ENCODE peak calls at places on chromosome 1, in five cellular contexts. One of them, this sample, is unnamed.

GRCh38 chr1:151294748-151295462 is 12.8 kb downstream of the ZNF687 start:
- DNase-seq in IMR-90: no peak
- DNase-seq in lower leg skin: no peak
- DNase-seq in B cell: no peak
- DNase-seq in pancreas: no peak
- DNase-seq in this sample: no peak

GRCh38 chr1:108708726-108709660 is 3.7 kb upstream of the FNDC7 start:
- DNase-seq in IMR-90: no peak
- DNase-seq in lower leg skin: no peak
- DNase-seq in B cell: peak
- DNase-seq in pancreas: no peak
- DNase-seq in this sample: peak

GRCh38 chr1:40508375-40509341 is at the start of gene EXO5:
- DNase-seq in IMR-90: peak
- DNase-seq in lower leg skin: peak
- DNase-seq in B cell: peak
- DNase-seq in pancreas: peak
- DNase-seq in this sample: peak

GRCh38 chr1:7526196-7526866 is 244.8 kb upstream of the VAMP3 start:
- DNase-seq in IMR-90: no peak
- DNase-seq in lower leg skin: no peak
- DNase-seq in B cell: no peak
- DNase-seq in pancreas: peak
- DNase-seq in this sample: no peak

GRCh38 chr1:168719306-168720111 is 9.5 kb downstream of the DPT start:
- DNase-seq in IMR-90: no peak
- DNase-seq in lower leg skin: no peak
- DNase-seq in B cell: no peak
- DNase-seq in pancreas: no peak
- DNase-seq in this sample: peak

GRCh38 chr1:78664763-78665162 is 15.1 kb downstream of the IFI44 start:
- DNase-seq in IMR-90: peak
- DNase-seq in lower leg skin: no peak
- DNase-seq in B cell: no peak
- DNase-seq in pancreas: no peak
- DNase-seq in this sample: no peak

GRCh38 chr1:179881642-179882252 is 338 bp upstream of the TOR1AIP1 start:
- DNase-seq in IMR-90: peak
- DNase-seq in lower leg skin: peak
- DNase-seq in B cell: no peak
- DNase-seq in pancreas: no peak
- DNase-seq in this sample: no peak

GRCh38 chr1:203480084-203480483 is 4.5 kb downstream of the PRELP start:
- DNase-seq in IMR-90: peak
- DNase-seq in lower leg skin: no peak
- DNase-seq in B cell: no peak
- DNase-seq in pancreas: no peak
- DNase-seq in this sample: no peak

DNA sequence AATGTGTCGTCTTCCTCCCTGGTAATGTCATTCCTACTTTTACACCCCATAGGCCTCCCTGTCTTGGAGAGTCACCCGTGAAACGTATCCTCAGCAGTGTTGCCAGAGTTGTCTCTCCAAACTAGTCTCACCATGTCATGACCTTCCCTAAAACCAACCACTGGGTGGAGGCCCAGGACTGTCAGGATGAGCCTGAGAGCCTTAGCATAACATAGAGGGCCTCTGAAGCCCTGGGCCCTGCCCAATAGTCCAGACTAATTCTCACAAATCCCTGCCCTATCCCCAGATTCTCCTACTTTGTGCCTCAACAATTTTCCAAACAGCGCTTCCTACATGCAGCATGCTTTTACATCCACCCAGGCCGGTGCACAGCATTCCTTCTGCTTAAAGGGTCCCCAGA is 29.3 kb upstream of the HSD3B1 start:
- DNase-seq in IMR-90: no peak
- DNase-seq in lower leg skin: no peak
- DNase-seq in B cell: no peak
- DNase-seq in pancreas: no peak
- DNase-seq in this sample: no peak
- TF ChIP-seq CTCF in IMR-90: no peak
- TF ChIP-seq CTCF in lower leg skin: no peak
- TF ChIP-seq CTCF in B cell: no peak
- TF ChIP-seq CTCF in pancreas: no peak
- TF ChIP-seq CTCF in this sample: no peak

DNA sequence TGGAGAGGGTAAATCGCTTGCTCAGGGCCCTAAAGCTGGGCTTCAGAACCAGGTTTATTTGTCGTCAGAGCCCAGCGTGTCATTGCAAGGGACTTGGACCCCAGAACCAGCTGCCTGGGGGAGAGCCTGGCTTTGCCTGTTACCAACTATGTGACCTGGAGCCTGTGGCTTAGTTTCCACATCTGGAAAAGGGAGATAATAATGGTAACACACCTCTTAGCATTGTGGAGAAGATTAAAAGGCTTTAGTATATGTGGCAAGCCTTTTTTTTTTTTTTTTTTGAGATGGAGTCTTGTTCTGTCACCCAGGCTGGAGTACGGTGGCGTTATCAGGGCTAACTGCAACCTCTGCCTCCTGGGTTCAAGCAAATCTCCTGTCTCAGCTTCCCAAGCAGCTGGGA is 12.5 kb downstream of the CD52 start:
- DNase-seq in IMR-90: no peak
- DNase-seq in lower leg skin: no peak
- DNase-seq in B cell: no peak
- DNase-seq in pancreas: no peak
- DNase-seq in this sample: no peak
- TF ChIP-seq CTCF in IMR-90: no peak
- TF ChIP-seq CTCF in lower leg skin: no peak
- TF ChIP-seq CTCF in B cell: no peak
- TF ChIP-seq CTCF in pancreas: no peak
- TF ChIP-seq CTCF in this sample: no peak

DNA sequence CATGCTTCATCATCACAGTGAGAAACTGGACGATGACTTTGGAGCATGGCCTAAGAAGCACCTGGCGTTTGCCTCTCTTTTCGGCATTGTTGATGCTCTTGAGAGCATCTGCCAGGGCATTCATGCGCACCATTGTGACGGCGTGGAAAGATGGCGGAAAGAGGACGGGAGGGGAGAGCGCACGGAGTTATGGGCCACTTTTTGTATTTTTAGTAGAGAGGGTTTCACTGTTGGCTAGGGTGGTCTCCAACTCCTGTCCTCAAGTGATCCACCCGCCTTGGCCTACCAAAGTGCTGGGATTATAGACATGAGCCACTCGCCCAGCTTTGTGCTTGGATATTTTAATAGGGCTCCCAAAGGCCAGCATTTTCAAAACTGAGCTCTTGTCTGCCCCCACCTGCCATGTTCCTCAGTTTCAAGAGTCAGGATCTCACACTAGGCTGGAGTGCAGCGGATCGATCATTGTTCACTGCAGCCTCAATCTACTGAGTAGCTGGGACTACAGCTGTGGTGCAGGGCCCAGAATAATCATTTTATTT is 5.3 kb downstream of the RPS8 start:
- DNase-seq in IMR-90: no peak
- DNase-seq in lower leg skin: no peak
- DNase-seq in B cell: no peak
- DNase-seq in pancreas: peak
- DNase-seq in this sample: no peak
- TF ChIP-seq CTCF in IMR-90: no peak
- TF ChIP-seq CTCF in lower leg skin: no peak
- TF ChIP-seq CTCF in B cell: no peak
- TF ChIP-seq CTCF in pancreas: no peak
- TF ChIP-seq CTCF in this sample: no peak

DNA sequence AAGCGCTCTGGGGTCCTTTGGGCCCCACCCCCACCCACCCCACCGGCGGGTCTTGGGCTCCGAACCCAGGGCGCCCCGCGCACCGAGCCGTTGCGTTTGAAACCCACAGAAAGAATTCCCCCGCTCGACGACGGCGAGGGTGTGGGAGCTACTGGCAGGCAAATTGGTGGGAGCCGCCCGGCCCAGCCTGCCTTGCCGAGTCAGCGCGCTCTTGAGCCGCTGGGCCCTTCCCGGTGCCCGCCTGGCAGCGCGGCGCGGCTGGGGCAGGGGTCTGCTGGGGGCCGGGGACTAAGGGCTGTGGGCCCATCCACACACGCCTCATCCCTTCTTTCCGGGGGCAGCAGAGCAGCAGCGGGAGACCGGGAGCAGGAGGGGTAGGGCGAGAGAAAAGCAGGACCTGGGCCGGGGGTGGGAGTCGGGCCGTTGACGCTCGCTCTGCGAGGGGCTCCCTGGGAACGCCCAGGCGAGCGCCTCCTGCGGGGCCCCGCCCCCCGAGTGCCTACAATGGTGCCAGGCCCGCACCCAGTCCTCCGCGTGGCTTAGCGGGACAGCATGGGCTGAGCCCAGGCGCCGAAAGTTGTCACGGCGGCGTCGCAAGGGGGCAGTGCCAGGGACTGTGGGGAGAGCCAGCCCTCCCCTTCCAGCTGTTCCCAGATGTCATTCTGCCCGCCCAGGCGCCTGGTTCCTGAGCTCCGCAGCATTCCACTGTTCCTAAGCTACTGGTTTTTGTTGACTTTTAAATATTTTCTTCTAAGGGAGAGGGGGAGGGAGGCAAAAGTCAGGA is at the start of gene C1orf94:
- DNase-seq in IMR-90: no peak
- DNase-seq in lower leg skin: no peak
- DNase-seq in B cell: no peak
- DNase-seq in pancreas: no peak
- DNase-seq in this sample: no peak
- TF ChIP-seq CTCF in IMR-90: no peak
- TF ChIP-seq CTCF in lower leg skin: no peak
- TF ChIP-seq CTCF in B cell: no peak
- TF ChIP-seq CTCF in pancreas: no peak
- TF ChIP-seq CTCF in this sample: no peak

DNA sequence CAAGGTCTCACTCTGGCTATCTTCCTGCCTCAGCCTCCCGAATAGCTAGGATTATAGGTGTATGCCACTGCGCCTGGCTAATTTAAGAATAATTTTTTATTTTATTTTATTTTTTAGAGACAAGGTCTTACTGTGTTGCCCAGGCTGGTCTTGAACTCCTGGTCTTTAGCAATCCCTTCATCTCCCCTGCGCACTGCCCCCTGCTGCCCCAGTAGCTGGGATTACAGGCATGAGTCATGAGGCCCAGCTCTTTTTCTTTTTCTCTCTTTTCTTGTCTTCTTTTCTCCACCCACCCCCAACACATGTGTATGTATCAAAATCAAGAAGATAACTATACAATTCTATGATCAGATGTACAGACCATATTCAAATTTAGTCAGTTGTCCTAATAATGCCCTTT is 87.2 kb downstream of the PEX14 start:
- DNase-seq in IMR-90: no peak
- DNase-seq in lower leg skin: no peak
- DNase-seq in B cell: no peak
- DNase-seq in pancreas: no peak
- DNase-seq in this sample: no peak
- TF ChIP-seq CTCF in IMR-90: peak
- TF ChIP-seq CTCF in lower leg skin: no peak
- TF ChIP-seq CTCF in B cell: no peak
- TF ChIP-seq CTCF in pancreas: no peak
- TF ChIP-seq CTCF in this sample: no peak

GRCh38 chr1:110893908-110894490 is 21.1 kb downstream of the CD53 start:
- DNase-seq in IMR-90: no peak
- DNase-seq in lower leg skin: no peak
- DNase-seq in B cell: no peak
- DNase-seq in pancreas: no peak
- DNase-seq in this sample: no peak
- TF ChIP-seq CTCF in IMR-90: no peak
- TF ChIP-seq CTCF in lower leg skin: no peak
- TF ChIP-seq CTCF in B cell: no peak
- TF ChIP-seq CTCF in pancreas: no peak
- TF ChIP-seq CTCF in this sample: no peak

GRCh38 chr1:240967070-240967724 is 355.2 kb upstream of the GREM2 start:
- DNase-seq in IMR-90: peak
- DNase-seq in lower leg skin: no peak
- DNase-seq in B cell: no peak
- DNase-seq in pancreas: no peak
- DNase-seq in this sample: no peak
- TF ChIP-seq CTCF in IMR-90: peak
- TF ChIP-seq CTCF in lower leg skin: no peak
- TF ChIP-seq CTCF in B cell: no peak
- TF ChIP-seq CTCF in pancreas: no peak
- TF ChIP-seq CTCF in this sample: no peak

DNA sequence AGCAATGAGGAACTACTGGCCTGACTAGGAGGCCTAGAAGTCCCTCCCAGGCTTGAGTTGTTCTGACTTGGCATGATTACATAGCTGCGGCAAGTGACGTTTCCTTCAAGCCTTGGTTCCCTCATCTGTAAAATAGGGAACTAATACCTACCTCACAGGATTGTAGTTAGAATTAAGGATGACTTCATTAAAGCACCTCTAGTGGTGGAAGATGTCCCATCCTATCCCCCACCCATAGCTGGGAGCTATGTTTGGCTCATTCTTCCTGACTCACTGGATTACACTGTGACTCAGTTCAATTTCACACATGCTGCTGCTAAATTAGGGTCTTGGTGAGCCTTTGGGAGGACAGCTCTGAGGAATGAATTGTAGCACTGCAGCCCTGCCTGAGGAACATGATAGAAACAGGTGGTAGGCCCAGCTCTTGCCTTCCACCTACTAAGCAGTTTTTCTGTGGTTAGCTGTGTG is 6.0 kb upstream of the SHISA4 start:
- DNase-seq in IMR-90: peak
- DNase-seq in lower leg skin: peak
- DNase-seq in B cell: peak
- DNase-seq in pancreas: no peak
- DNase-seq in this sample: peak
- TF ChIP-seq CTCF in IMR-90: peak
- TF ChIP-seq CTCF in lower leg skin: no peak
- TF ChIP-seq CTCF in B cell: peak
- TF ChIP-seq CTCF in pancreas: no peak
- TF ChIP-seq CTCF in this sample: no peak

GRCh38 chr1:25590096-25590824 is 26.3 kb upstream of the MAN1C1 start:
- DNase-seq in IMR-90: peak
- DNase-seq in lower leg skin: no peak
- DNase-seq in B cell: no peak
- DNase-seq in pancreas: no peak
- DNase-seq in this sample: no peak
- TF ChIP-seq CTCF in IMR-90: peak
- TF ChIP-seq CTCF in lower leg skin: no peak
- TF ChIP-seq CTCF in B cell: no peak
- TF ChIP-seq CTCF in pancreas: no peak
- TF ChIP-seq CTCF in this sample: no peak

GRCh38 chr1:59446257-59446901 is 149.5 kb downstream of the FGGY start:
- DNase-seq in IMR-90: peak
- DNase-seq in lower leg skin: no peak
- DNase-seq in B cell: no peak
- DNase-seq in pancreas: no peak
- DNase-seq in this sample: no peak

GRCh38 chr1:59444520-59444919 is 147.6 kb downstream of the FGGY start:
- DNase-seq in IMR-90: no peak
- DNase-seq in lower leg skin: no peak
- DNase-seq in B cell: no peak
- DNase-seq in pancreas: no peak
- DNase-seq in this sample: no peak

GRCh38 chr1:59445040-59445439 is 148.1 kb downstream of the FGGY start:
- DNase-seq in IMR-90: no peak
- DNase-seq in lower leg skin: no peak
- DNase-seq in B cell: no peak
- DNase-seq in pancreas: no peak
- DNase-seq in this sample: no peak

GRCh38 chr1:59443355-59443754 is 146.5 kb downstream of the FGGY start:
- DNase-seq in IMR-90: peak
- DNase-seq in lower leg skin: no peak
- DNase-seq in B cell: no peak
- DNase-seq in pancreas: no peak
- DNase-seq in this sample: no peak

GRCh38 chr1:59442492-59442891 is 145.6 kb downstream of the FGGY start:
- DNase-seq in IMR-90: no peak
- DNase-seq in lower leg skin: no peak
- DNase-seq in B cell: no peak
- DNase-seq in pancreas: no peak
- DNase-seq in this sample: no peak
- TF ChIP-seq CTCF in IMR-90: no peak
- TF ChIP-seq CTCF in lower leg skin: no peak
- TF ChIP-seq CTCF in B cell: no peak
- TF ChIP-seq CTCF in pancreas: no peak
- TF ChIP-seq CTCF in this sample: no peak